ENCODE peak calls at places on chromosomes 11 and 22, in six cellular contexts. N is substantia nigra, C is NCI-H1930, M is Calu3, E is HepG2, O is left ventricle myocardium inferior. S is an unnamed sample.

GRCh38 chr11:23151819-23152218 is 291.5 kb upstream of the CCDC179 start:
- DNase-seq in N (no peak), C (no peak), M (no peak), E (no peak), O (no peak), S (no peak)

GRCh38 chr22:42745118-42745517 is 24.4 kb upstream of the A4GALT start:
- DNase-seq in N (no peak), C (no peak), M (no peak), E (no peak), O (no peak), S (no peak)

GRCh38 chr22:50656122-50657070 is 16.2 kb upstream of the SHANK3 start:
- DNase-seq in N (no peak), C (no peak), M (no peak), E (peak), O (no peak), S (peak)

GRCh38 chr22:22884888-22885840 is 2.5 kb upstream of the IGLL5 start:
- DNase-seq in N (no peak), C (no peak), M (no peak), E (no peak), O (no peak), S (no peak)

GRCh38 chr11:125174686-125175085 is 10.1 kb downstream of the PKNOX2 start:
- DNase-seq in N (no peak), C (no peak), M (no peak), E (no peak), O (no peak), S (no peak)

GRCh38 chr11:46294365-46295309 is 17.2 kb downstream of the CREB3L1 start:
- DNase-seq in N (no peak), C (no peak), M (no peak), E (no peak), O (no peak), S (peak)

GRCh38 chr11:121626507-121626875 is 173.7 kb upstream of the SORL1-AS1 start:
- DNase-seq in N (no peak), C (no peak), M (no peak), E (no peak), O (no peak), S (no peak)

GRCh38 chr11:46547579-46547978 is 46.2 kb downstream of the AMBRA1 start:
- DNase-seq in N (no peak), C (no peak), M (no peak), E (no peak), O (no peak), S (no peak)

S was measured in GM03348.